ENCODE peak calls at places on chromosomes 2 and 18, in four cellular contexts. Q is AG04449, J is Calu3, O is dermis blood vessel endothelial cell. W is an unnamed sample.

GRCh38 chr2:218839893-218840292 is 8.3 kb upstream of the PRKAG3 start:
- DNase-seq in O (no peak), Q (no peak), J (no peak), W (no peak)

GRCh38 chr18:49976810-49977209 is 163.5 kb upstream of the ACAA2 start:
- DNase-seq in O (no peak), Q (no peak), J (no peak), W (peak)

GRCh38 chr2:202494300-202494699 is 118.2 kb downstream of the BMPR2 start:
- DNase-seq in J (no peak), Q (peak), O (peak), W (peak)

GRCh38 chr2:231395188-231396057 is at the start of gene B3GNT7:
- DNase-seq in O (no peak), Q (no peak), J (peak), W (no peak)

GRCh38 chr2:112541315-112542122 is 746 bp upstream of the POLR1B start:
- DNase-seq in O (peak), J (peak), Q (no peak), W (no peak)

GRCh38 chr2:111100087-111100764 is 20.5 kb upstream of the BCL2L11 start:
- DNase-seq in J (no peak), O (no peak), Q (no peak), W (no peak)

GRCh38 chr2:15527074-15527739 is 33.9 kb downstream of the NBAS start:
- DNase-seq in J (no peak), O (no peak), Q (no peak), W (no peak)

GRCh38 chr2:157777425-157777824 is 98.7 kb downstream of the ACVR1 start:
- DNase-seq in J (peak), O (peak), Q (no peak), W (peak)

GRCh38 chr2:212480447-212480846 is 58.2 kb downstream of the ERBB4 start:
- DNase-seq in Q (no peak), J (no peak), O (no peak), W (no peak)

GRCh38 chr2:216464104-216464720 is 34.4 kb upstream of the RPL37A start:
- DNase-seq in Q (no peak), J (no peak), O (no peak), W (no peak)

GRCh38 chr2:68737717-68738116 is 3.1 kb downstream of the ARHGAP25 start:
- DNase-seq in J (no peak), O (no peak), Q (no peak), W (peak)

W was measured in pons.